ENCODE peak calls at places on chromosomes 4 and X, in seven cellular contexts. Y, B, N, V, L, A and T are unnamed samples. For H3K4me1, the result is how much of the 10 kb centered on the place peaks cover.

GRCh38 chrX:85905851-85906250 is 141.5 kb downstream of the CHM start:
- DNase-seq in Y (no peak), B (no peak), N (no peak), V (no peak), L (no peak), A (no peak), T (no peak)

GRCh38 chrX:8743126-8743732 is 11.3 kb upstream of the ANOS1 start:
- DNase-seq in Y (peak), B (peak), N (peak), V (peak), L (no peak), A (peak), T (peak)

GRCh38 chrX:103258275-103258674 is 3.3 kb upstream of the TCEAL8 start:
- DNase-seq in Y (no peak), B (no peak), N (no peak), V (no peak), L (no peak), A (no peak), T (no peak)

GRCh38 chrX:134020910-134021309 is 35.5 kb upstream of the GPC3 start:
- DNase-seq in Y (no peak), B (no peak), N (no peak), V (no peak), L (no peak), A (no peak), T (no peak)

GRCh38 chr4:151304755-151305154 is 20.6 kb downstream of the SH3D19 start:
- DNase-seq in Y (no peak), B (no peak), N (no peak), V (no peak), L (no peak), A (no peak), T (no peak)

GRCh38 chr4:175657571-175657970 is 154.5 kb downstream of the GPM6A start:
- DNase-seq in Y (no peak), B (no peak), N (no peak), V (no peak), L (no peak), A (no peak), T (no peak)

GRCh38 chr4:147866532-147867271 is 134.8 kb downstream of the ARHGAP10 start:
- DNase-seq in Y (peak), B (peak), N (peak), V (peak), L (peak), A (peak), T (peak)

GRCh38 chr4:138741366-138741765 is 274.2 kb upstream of the NOCT start:
- DNase-seq in Y (no peak), B (no peak), N (no peak), V (no peak), L (no peak), A (no peak), T (no peak)

GRCh38 chr4:26360864-26361263 is 40.0 kb downstream of the RBPJ start:
- DNase-seq in Y (no peak), B (no peak), N (no peak), V (no peak), L (peak), A (no peak), T (no peak)

GRCh38 chr4:148980782-148981181 is 538.6 kb upstream of the NR3C2 start:
- DNase-seq in Y (no peak), B (no peak), N (no peak), V (no peak), L (no peak), A (no peak), T (no peak)

GRCh38 chr4:140742838-140743193 is 13.4 kb downstream of the TBC1D9 start:
- DNase-seq in Y (no peak), B (no peak), N (no peak), V (no peak), L (no peak), A (no peak), T (no peak)

GRCh38 chr4:13980317-13980716 is 352.8 kb upstream of the BOD1L1 start:
- DNase-seq in Y (no peak), B (peak), N (no peak), V (no peak), L (no peak), A (peak), T (no peak)

GRCh38 chr4:153249199-153250154 is 45.2 kb downstream of the TRIM2 start:
- DNase-seq in Y (peak), B (peak), N (peak), V (peak), L (peak), A (peak), T (peak)

GRCh38 chr4:136012250-136012649 is 1520.0 kb downstream of the PCDH18 start:
- DNase-seq in Y (no peak), B (no peak), N (no peak), V (no peak), L (no peak), A (peak), T (no peak)

GRCh38 chr4:110618091-110619000 is 4.5 kb downstream of the PITX2 start:
- DNase-seq in Y (peak), B (no peak), N (no peak), V (no peak), L (peak), A (no peak), T (no peak)

GRCh38 chrX:24550166-24550565 is 85.1 kb downstream of the PDK3 start:
- DNase-seq in Y (no peak), B (no peak), N (no peak), V (no peak), L (no peak), A (no peak), T (no peak)

GRCh38 chr4:94410678-94411206 is 41.0 kb upstream of the PDLIM5 start:
- DNase-seq in Y (peak), B (no peak), N (peak), V (peak), L (no peak), A (peak), T (no peak)

GRCh38 chr4:129323630-129324029 is 227.7 kb downstream of the C4orf33 start:
- DNase-seq in Y (no peak), B (no peak), N (no peak), V (no peak), L (no peak), A (no peak), T (no peak)

DNA sequence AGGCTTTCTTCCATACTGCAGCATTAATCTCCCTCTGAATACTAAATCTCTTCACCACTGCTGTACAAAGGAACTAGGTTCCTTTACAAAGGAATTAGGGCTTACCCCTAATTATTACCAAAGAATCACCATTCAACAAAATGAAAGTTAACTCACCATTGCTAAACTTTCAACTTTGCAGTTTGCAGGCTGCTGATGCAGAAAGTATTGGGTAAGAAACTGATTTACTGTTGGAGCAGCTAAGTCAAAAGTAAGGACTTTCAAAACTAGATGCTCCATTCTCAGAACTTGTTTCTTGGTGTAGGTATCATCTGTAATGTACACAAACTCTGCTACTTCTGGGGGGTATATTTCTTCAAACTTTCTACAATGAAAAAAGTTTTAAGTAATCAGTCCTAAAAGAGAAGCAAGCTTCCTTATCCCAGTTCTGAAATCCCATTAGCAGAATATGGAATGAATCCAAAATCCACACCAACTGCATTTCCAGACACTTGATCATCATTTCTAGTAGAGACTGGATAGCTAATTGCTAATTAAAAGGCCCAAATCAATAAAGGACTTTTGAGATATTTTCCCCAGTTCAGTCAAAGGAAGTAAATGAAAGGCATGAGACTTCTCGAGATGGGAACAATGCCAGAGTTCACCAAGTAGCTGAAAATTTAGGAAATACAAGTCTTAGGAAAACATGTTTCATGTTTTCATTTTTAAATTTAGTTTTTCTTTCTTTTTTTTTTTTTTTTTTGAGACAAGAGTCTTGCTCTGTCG is 4.3 kb downstream of the CCNA2 start:
- DNase-seq in Y (no peak), B (no peak), N (no peak), V (no peak), L (no peak), A (peak), T (no peak)
- H3K4me3 ChIP-seq in Y (no peak), B (no peak), N (no peak), V (no peak), L (no peak), A (no peak), T (peak)

DNA sequence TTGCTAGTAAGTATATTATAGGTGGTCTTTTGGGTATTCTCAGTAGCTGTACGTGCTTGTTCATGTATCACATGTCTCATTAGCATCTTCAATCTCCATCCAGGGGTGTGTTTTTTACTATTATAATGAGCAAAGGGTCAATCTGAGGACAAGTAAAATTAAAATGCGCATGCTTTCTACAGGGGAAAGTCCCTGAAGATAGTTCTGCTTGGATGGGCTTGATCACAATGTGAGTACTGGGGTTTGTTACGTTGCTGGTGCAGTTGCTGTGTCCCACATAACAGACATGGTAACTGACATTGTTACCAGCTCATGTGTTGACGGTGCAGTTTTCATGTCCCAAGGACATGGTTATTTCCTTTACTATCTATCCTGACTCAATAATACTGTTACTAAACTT is 65.9 kb downstream of the UCHL1 start:
- DNase-seq in Y (no peak), B (no peak), N (no peak), V (no peak), L (no peak), A (no peak), T (no peak)
- H3K4me1 ChIP-seq in Y (under half), B (under half), N (under half), V (under half), L (under half), A (under half), T (under half)

GRCh38 chrX:13670197-13670596 is 17.3 kb downstream of the TCEANC start:
- DNase-seq in Y (no peak), B (no peak), N (no peak), V (no peak), L (no peak), A (no peak), T (no peak)

GRCh38 chrX:13673016-13673415 is 15.9 kb upstream of the RAB9A start:
- DNase-seq in Y (no peak), B (no peak), N (no peak), V (no peak), L (no peak), A (no peak), T (no peak)

GRCh38 chrX:13666836-13667235 is 13.9 kb downstream of the TCEANC start:
- DNase-seq in Y (no peak), B (no peak), N (peak), V (no peak), L (no peak), A (no peak), T (no peak)

GRCh38 chrX:13667940-13668339 is 15.0 kb downstream of the TCEANC start:
- DNase-seq in Y (no peak), B (no peak), N (no peak), V (no peak), L (no peak), A (no peak), T (no peak)

GRCh38 chrX:13669246-13669689 is 16.3 kb downstream of the TCEANC start:
- DNase-seq in Y (no peak), B (peak), N (no peak), V (peak), L (no peak), A (peak), T (peak)
- H3K4me3 ChIP-seq in Y (no peak), B (no peak), N (no peak), V (no peak), L (no peak), A (no peak), T (peak)

GRCh38 chrX:132367984-132368383 is 120.9 kb downstream of the MBNL3 start:
- DNase-seq in Y (no peak), B (no peak), N (no peak), V (no peak), L (no peak), A (peak), T (no peak)
- H3K4me1 ChIP-seq in Y (under half), B (under half), N (under half), V (under half), L (under half), A (under half), T (under half)